ENCODE peak calls at places on chromosomes 5 and 9, in five cellular contexts. Q, Y, O, H and J are unnamed samples.

GRCh38 chr9:107693620-107694326 is 204.2 kb upstream of the KLF4 start:
- DNase-seq in Q (no peak), Y (no peak), O (no peak), H (peak; percentile 69), J (no peak)

GRCh38 chr5:82330921-82331320 is 52.8 kb upstream of the RPS23 start:
- DNase-seq in Q (no peak), Y (no peak), O (no peak), H (no peak), J (no peak)

GRCh38 chr9:133353548-133353947 is 2.7 kb downstream of the SURF1 start:
- DNase-seq in Q (no peak), Y (no peak), O (no peak), H (no peak), J (no peak)

GRCh38 chr5:168683247-168683926 is 104.2 kb upstream of the PANK3 start:
- DNase-seq in Q (no peak), Y (no peak), O (no peak), H (no peak), J (no peak)

GRCh38 chr5:71719092-71719964 is at the start of gene CARTPT:
- DNase-seq in Q (no peak), Y (no peak), O (no peak), H (peak; percentile 42), J (no peak)

GRCh38 chr9:93304574-93305496 is 120.9 kb downstream of the WNK2 start:
- DNase-seq in Q (peak; percentile 21), Y (peak; percentile 11), O (peak; percentile 69), H (peak; percentile 87), J (peak; percentile 50)

GRCh38 chr9:83508072-83508471 is 30.1 kb downstream of the FRMD3 start:
- DNase-seq in Q (no peak), Y (peak; percentile 35), O (no peak), H (no peak), J (no peak)

GRCh38 chr5:68176253-68176652 is 39.3 kb upstream of the PIK3R1 start:
- DNase-seq in Q (no peak), Y (no peak), O (no peak), H (no peak), J (no peak)

GRCh38 chr9:22010881-22011625 is 1.9 kb upstream of the CDKN2B start:
- DNase-seq in Q (no peak), Y (no peak), O (no peak), H (no peak), J (no peak)

GRCh38 chr5:139248826-139249453 is 44.6 kb upstream of the MATR3 start:
- DNase-seq in Q (no peak), Y (no peak), O (no peak), H (no peak), J (no peak)

GRCh38 chr5:119743927-119744326 is 114.6 kb downstream of the FAM170A start:
- DNase-seq in Q (peak; percentile 13), Y (peak; percentile 41), O (peak; percentile 42), H (no peak), J (peak; percentile 65)

GRCh38 chr9:121568541-121569265 is 69.1 kb upstream of the GGTA1 start:
- DNase-seq in Q (no peak), Y (peak; percentile 58), O (no peak), H (no peak), J (no peak)

GRCh38 chr5:60455589-60455988 is 244.4 kb downstream of the DEPDC1B start:
- DNase-seq in Q (no peak), Y (no peak), O (no peak), H (no peak), J (no peak)

GRCh38 chr5:72070519-72070918 is 36.8 kb upstream of the MAP1B start:
- DNase-seq in Q (no peak), Y (no peak), O (no peak), H (no peak), J (no peak)

GRCh38 chr5:153965102-153965645 is 73.5 kb downstream of the FAM114A2 start:
- DNase-seq in Q (peak; percentile 46), Y (peak; percentile 52), O (peak; percentile 78), H (peak; percentile 86), J (peak; percentile 64)

GRCh38 chr5:39118638-39119037 is 44.4 kb upstream of the RICTOR start:
- DNase-seq in Q (no peak), Y (no peak), O (no peak), H (no peak), J (peak; percentile 53)

GRCh38 chr9:91075279-91075678 is 273.7 kb downstream of the SYK start:
- DNase-seq in Q (no peak), Y (no peak), O (no peak), H (no peak), J (no peak)

GRCh38 chr5:113059232-113059805 is 82.7 kb downstream of the DCP2 start:
- DNase-seq in Q (peak; percentile 75), Y (peak; percentile 90), O (no peak), H (peak; percentile 80), J (no peak)

GRCh38 chr9:25613709-25614108 is 64.5 kb downstream of the TUSC1 start:
- DNase-seq in Q (no peak), Y (no peak), O (no peak), H (no peak), J (no peak)

GRCh38 chr5:81125959-81126358 is 107.2 kb upstream of the CKMT2 start:
- DNase-seq in Q (no peak), Y (no peak), O (no peak), H (no peak), J (no peak)

GRCh38 chr9:27059907-27060306 is 49.1 kb upstream of the TEK start:
- DNase-seq in Q (peak; percentile 1), Y (no peak), O (no peak), H (no peak), J (no peak)

GRCh38 chr9:122464633-122465567 is 12.8 kb downstream of the OR1J1 start:
- DNase-seq in Q (peak; percentile 91), Y (peak; percentile 88), O (peak; percentile 65), H (peak; percentile 85), J (peak; percentile 84)

GRCh38 chr9:79577969-79578723 is 6.4 kb downstream of the TLE4 start:
- DNase-seq in Q (no peak), Y (no peak), O (no peak), H (no peak), J (no peak)

GRCh38 chr5:112799661-112800060 is 61.4 kb upstream of the SRP19 start:
- DNase-seq in Q (no peak), Y (no peak), O (no peak), H (no peak), J (no peak)

GRCh38 chr5:151742870-151743294 is 15.5 kb downstream of the ATOX1 start:
- DNase-seq in Q (peak; percentile 19), Y (peak; percentile 92), O (no peak), H (peak; percentile 59), J (peak; percentile 77)

GRCh38 chr5:19866088-19866446 is 121.9 kb downstream of the CDH18 start:
- DNase-seq in Q (no peak), Y (no peak), O (no peak), H (no peak), J (no peak)

GRCh38 chr5:91032125-91032524 is 351.0 kb downstream of the ARRDC3 start:
- DNase-seq in Q (no peak), Y (no peak), O (no peak), H (no peak), J (no peak)

GRCh38 chr5:9170026-9170425 is 375.8 kb downstream of the SEMA5A start:
- DNase-seq in Q (no peak), Y (no peak), O (no peak), H (peak; percentile 19), J (peak; percentile 36)

GRCh38 chr5:159096555-159097460 is 2.9 kb downstream of the EBF1 start:
- DNase-seq in Q (no peak), Y (no peak), O (no peak), H (no peak), J (no peak)

GRCh38 chr9:27954858-27955257 is 381.6 kb upstream of the C9orf72 start:
- DNase-seq in Q (no peak), Y (no peak), O (no peak), H (no peak), J (no peak)

GRCh38 chr5:112005533-112005926 is 248.5 kb upstream of the NREP start:
- DNase-seq in Q (no peak), Y (no peak), O (no peak), H (peak; percentile 58), J (peak; percentile 40)

GRCh38 chr9:127211983-127212382 is 52.6 kb upstream of the GARNL3 start:
- DNase-seq in Q (no peak), Y (no peak), O (no peak), H (no peak), J (no peak)

GRCh38 chr5:173917788-173918786 is 29.9 kb downstream of the CPEB4 start:
- DNase-seq in Q (peak; percentile 65), Y (peak; percentile 93), O (peak; percentile 65), H (peak; percentile 71), J (peak; percentile 87)

GRCh38 chr5:178670486-178670885 is 43.6 kb upstream of the CLK4 start:
- DNase-seq in Q (no peak), Y (no peak), O (no peak), H (no peak), J (no peak)

GRCh38 chr5:3131161-3131560 is 379.7 kb upstream of the IRX2 start:
- DNase-seq in Q (no peak), Y (no peak), O (no peak), H (no peak), J (no peak)

GRCh38 chr5:1109542-1110259 is 2.2 kb downstream of the SLC12A7 start:
- DNase-seq in Q (no peak), Y (no peak), O (no peak), H (no peak), J (no peak)